ENCODE peak calls at places on chromosomes 7 and 10, in seven cellular contexts. J is IMR-90, B is sigmoid colon, Z is upper lobe of left lung, P is testis, U is Peyer's patch, Y is heart left ventricle. C is an unnamed sample.
A peak's percentile ranks its signal among the peaks of the same experiment; 100 is the strongest.

GRCh38 chr7:121624922-121625321 is 228.8 kb upstream of the FAM3C start:
- DNase-seq in J (no peak), B (peak; percentile 64), Z (no peak), P (no peak), U (no peak), Y (peak; percentile 52), C (peak; percentile 61)

GRCh38 chr10:121355161-121355560 is 243.1 kb downstream of the FGFR2 start:
- DNase-seq in J (no peak), B (no peak), Z (no peak), P (no peak), U (no peak), Y (no peak), C (no peak)

GRCh38 chr10:12985347-12985746 is 16.2 kb downstream of the CCDC3 start:
- DNase-seq in J (no peak), B (no peak), Z (no peak), P (no peak), U (no peak), Y (no peak), C (no peak)

GRCh38 chr7:143889068-143889467 is 12.9 kb downstream of the TCAF1 start:
- DNase-seq in J (no peak), B (no peak), Z (no peak), P (no peak), U (no peak), Y (no peak), C (no peak)

GRCh38 chr10:48545462-48546145 is 59.3 kb downstream of the ARHGAP22 start:
- DNase-seq in J (no peak), B (no peak), Z (no peak), P (peak; percentile 70), U (no peak), Y (no peak), C (no peak)

GRCh38 chr10:8245131-8246117 is 190.9 kb downstream of the GATA3 start:
- DNase-seq in J (no peak), B (no peak), Z (no peak), P (no peak), U (no peak), Y (no peak), C (no peak)

GRCh38 chr7:920351-921070 is 34.0 kb downstream of the ADAP1 start:
- DNase-seq in J (no peak), B (peak; percentile 52), Z (no peak), P (no peak), U (peak; percentile 74), Y (peak; percentile 18), C (peak; percentile 10)

GRCh38 chr10:126867567-126868365 is 37.5 kb upstream of the DOCK1 start:
- DNase-seq in J (peak; percentile 79), B (no peak), Z (no peak), P (no peak), U (no peak), Y (no peak), C (no peak)

GRCh38 chr10:84267503-84268126 is 22.8 kb downstream of the RGR start:
- DNase-seq in J (peak; percentile 67), B (no peak), Z (peak; percentile 59), P (peak; percentile 60), U (no peak), Y (no peak), C (peak; percentile 28)

GRCh38 chr10:77311186-77311585 is 326.4 kb downstream of the KCNMA1 start:
- DNase-seq in J (no peak), B (no peak), Z (no peak), P (no peak), U (no peak), Y (no peak), C (no peak)
- H3K27me3 ChIP-seq in J (peaks cover 2% of the 10 kb centered on the region), B (no peaks in the 10 kb centered on the region), Z (no peaks in the 10 kb centered on the region), P (no peaks in the 10 kb centered on the region), U (no peaks in the 10 kb centered on the region), Y (peaks cover 5% of the 10 kb centered on the region), C (no peaks in the 10 kb centered on the region)

GRCh38 chr10:26697163-26697921 is at the start of gene PDSS1:
- DNase-seq in J (peak; percentile 50), B (peak; percentile 84), Z (peak; percentile 86), P (peak; percentile 78), U (peak; percentile 88), Y (peak; percentile 84), C (peak; percentile 67)
- TF ChIP-seq POLR2A in J (no peak), B (no peak), Z (no peak), P (no peak), U (no peak), Y (no peak), C (peak; percentile 36)

DNA sequence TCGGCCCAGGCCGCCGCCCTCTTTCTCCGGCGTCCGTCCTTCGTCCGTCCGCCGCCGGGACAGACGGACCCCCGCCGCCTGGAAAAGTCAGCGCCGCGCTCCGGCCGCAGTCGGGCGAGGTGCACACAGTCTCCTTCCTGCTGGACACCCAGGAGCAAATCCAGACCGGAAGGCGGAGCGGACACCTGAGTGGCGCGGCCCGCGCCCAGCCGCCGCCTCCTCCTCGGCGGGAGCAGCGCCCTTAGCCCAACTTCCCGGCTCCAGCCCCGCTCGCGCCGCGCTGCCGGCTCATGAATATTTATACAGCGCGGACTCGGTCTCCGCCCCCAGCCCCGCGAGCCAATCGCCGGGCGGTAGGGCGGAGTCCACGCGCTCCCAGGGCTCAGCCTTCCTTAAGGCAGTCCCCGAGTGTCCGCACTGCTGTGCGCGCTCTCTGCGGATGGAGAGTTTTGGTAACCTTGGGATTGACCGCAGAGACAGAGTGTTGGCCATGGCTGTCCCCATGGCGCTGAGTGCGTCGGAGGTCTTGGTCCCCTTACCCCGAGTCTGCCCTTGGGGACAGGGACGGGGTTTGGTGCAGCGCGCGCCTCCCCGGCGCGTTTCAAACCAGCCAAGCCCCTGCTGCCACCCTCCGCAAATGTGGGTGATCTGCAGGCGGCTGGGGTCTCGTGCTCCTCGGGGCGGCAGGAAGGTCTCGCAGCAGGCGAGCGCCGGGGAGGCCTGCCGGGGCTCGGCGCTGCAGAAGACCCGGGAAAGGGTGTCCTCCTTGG is at the start of gene FZD8:
- DNase-seq in J (peak; percentile 90), B (peak; percentile 96), Z (peak; percentile 89), P (peak; percentile 94), U (peak; percentile 91), Y (peak; percentile 95), C (peak; percentile 95)
- H3K27me3 ChIP-seq in J (peaks cover 2% of the 10 kb centered on the region), B (no peaks in the 10 kb centered on the region), Z (peaks cover 13% of the 10 kb centered on the region), P (no peaks in the 10 kb centered on the region), U (no peaks in the 10 kb centered on the region), Y (no peaks in the 10 kb centered on the region), C (no peaks in the 10 kb centered on the region)

GRCh38 chr7:102429141-102429904 is 4.1 kb upstream of the ORAI2 start:
- DNase-seq in J (no peak), B (no peak), Z (no peak), P (no peak), U (no peak), Y (no peak), C (no peak)

GRCh38 chr7:102424129-102424551 is 9.2 kb upstream of the ORAI2 start:
- DNase-seq in J (no peak), B (no peak), Z (no peak), P (no peak), U (no peak), Y (no peak), C (no peak)

GRCh38 chr7:102426268-102427031 is 6.9 kb upstream of the ORAI2 start:
- DNase-seq in J (no peak), B (no peak), Z (peak; percentile 53), P (no peak), U (no peak), Y (no peak), C (no peak)

GRCh38 chr7:102424787-102425218 is 8.6 kb upstream of the ORAI2 start:
- DNase-seq in J (no peak), B (no peak), Z (peak; percentile 62), P (no peak), U (no peak), Y (no peak), C (peak; percentile 34)

GRCh38 chr7:102425639-102426267 is 7.6 kb upstream of the ORAI2 start:
- DNase-seq in J (no peak), B (no peak), Z (peak; percentile 82), P (no peak), U (peak; percentile 57), Y (peak; percentile 69), C (no peak)
- TF ChIP-seq POLR2A in J (no peak), B (no peak), Z (no peak), P (no peak), U (peak; percentile 27), Y (no peak), C (peak; percentile 47)

DNA sequence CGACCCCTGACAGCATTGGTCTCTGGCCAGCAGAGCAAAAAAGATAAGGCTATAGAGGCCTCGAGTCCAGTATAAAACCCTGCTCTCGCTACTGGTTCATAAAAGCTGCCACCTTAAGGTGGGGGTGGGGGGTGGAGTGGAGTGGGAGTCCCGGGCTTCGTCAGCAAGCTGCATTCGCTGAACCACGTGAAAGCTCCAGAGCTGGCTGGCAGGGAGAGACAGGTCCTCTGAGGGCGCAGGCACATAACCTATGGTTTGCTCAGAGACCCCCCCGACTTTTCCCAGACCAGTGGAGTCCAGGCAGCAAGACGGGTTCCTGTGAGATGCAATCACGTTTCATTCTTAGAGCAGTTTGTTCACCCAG is 1.4 kb downstream of the KAZALD1 start:
- DNase-seq in J (no peak), B (no peak), Z (no peak), P (no peak), U (no peak), Y (no peak), C (no peak)
- H3K27me3 ChIP-seq in J (no peaks in the 10 kb centered on the region), B (peaks cover 50% of the 10 kb centered on the region), Z (peaks cover 13% of the 10 kb centered on the region), P (no peaks in the 10 kb centered on the region), U (no peaks in the 10 kb centered on the region), Y (no peaks in the 10 kb centered on the region), C (no peaks in the 10 kb centered on the region)

GRCh38 chr10:102420810-102421644 is at the start of gene FBXL15:
- DNase-seq in J (peak; percentile 95), B (peak; percentile 99), Z (peak; percentile 98), P (peak; percentile 96), U (peak; percentile 96), Y (peak; percentile 99), C (peak; percentile 98)

GRCh38 chr10:102423372-102423968 is 2.8 kb downstream of the FBXL15 start:
- DNase-seq in J (no peak), B (no peak), Z (no peak), P (no peak), U (peak; percentile 44), Y (no peak), C (no peak)

GRCh38 chr10:102424145-102424544 is 3.5 kb downstream of the FBXL15 start:
- DNase-seq in J (no peak), B (no peak), Z (no peak), P (no peak), U (no peak), Y (no peak), C (no peak)

GRCh38 chr10:102421645-102422585 is 1.3 kb downstream of the FBXL15 start:
- DNase-seq in J (no peak), B (peak; percentile 73), Z (peak; percentile 78), P (peak; percentile 48), U (peak; percentile 77), Y (no peak), C (peak; percentile 71)

GRCh38 chr10:102422586-102423129 is 2.0 kb downstream of the FBXL15 start:
- DNase-seq in J (peak; percentile 69), B (peak; percentile 91), Z (peak; percentile 92), P (peak; percentile 81), U (peak; percentile 93), Y (peak; percentile 85), C (peak; percentile 85)
- TF ChIP-seq POLR2A in J (no peak), B (no peak), Z (no peak), P (no peak), U (peak; percentile 43), Y (no peak), C (no peak)

DNA sequence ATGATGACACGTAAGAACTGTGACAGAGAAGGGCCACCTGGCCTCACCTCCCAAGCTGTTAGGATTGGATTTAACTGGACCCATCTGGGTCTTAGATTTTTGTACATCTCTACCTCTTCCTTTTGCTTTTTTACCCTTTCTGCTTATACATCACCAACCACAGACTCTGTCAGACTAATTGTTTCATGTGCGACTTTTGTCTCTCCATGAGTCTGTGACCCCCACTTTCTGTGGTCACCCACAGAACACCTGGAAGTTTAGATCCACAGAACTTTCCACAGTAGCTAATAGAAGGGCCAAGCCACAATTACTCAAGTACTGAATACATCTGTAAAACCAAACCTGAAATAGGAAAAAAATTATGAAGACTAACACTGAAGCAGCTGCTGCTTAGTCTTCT is 23.1 kb downstream of the SEC31B start:
- DNase-seq in J (no peak), B (no peak), Z (no peak), P (no peak), U (no peak), Y (no peak), C (no peak)
- H3K27me3 ChIP-seq in J (no peaks in the 10 kb centered on the region), B (no peaks in the 10 kb centered on the region), Z (no peaks in the 10 kb centered on the region), P (no peaks in the 10 kb centered on the region), U (no peaks in the 10 kb centered on the region), Y (no peaks in the 10 kb centered on the region), C (no peaks in the 10 kb centered on the region)